ENCODE peak calls at places on chromosomes 6 and 20, in four cellular contexts. One of them, this sample, is unnamed.
A peak's percentile ranks its signal among the peaks of the same experiment; 100 is the strongest.

GRCh38 chr20:20664795-20665194 is 47.6 kb downstream of the RALGAPA2 start:
- DNase-seq in neural progenitor cell: peak; percentile 53
- DNase-seq in brain microvascular endothelial cell: peak; percentile 14
- DNase-seq in fibroblast of lung: peak; percentile 31
- DNase-seq in this sample: no peak

GRCh38 chr6:141033101-141033500 is 1099.6 kb upstream of the GJE1 start:
- DNase-seq in neural progenitor cell: no peak
- DNase-seq in fibroblast of lung: peak; percentile 18
- DNase-seq in brain microvascular endothelial cell: no peak
- DNase-seq in this sample: no peak

GRCh38 chr6:88119769-88120168 is 46.4 kb downstream of the CNR1 start:
- DNase-seq in brain microvascular endothelial cell: no peak
- DNase-seq in neural progenitor cell: peak; percentile 80
- DNase-seq in fibroblast of lung: no peak
- DNase-seq in this sample: no peak

GRCh38 chr20:56944546-56944945 is 315.4 kb downstream of the TFAP2C start:
- DNase-seq in fibroblast of lung: no peak
- DNase-seq in neural progenitor cell: no peak
- DNase-seq in brain microvascular endothelial cell: no peak
- DNase-seq in this sample: no peak

GRCh38 chr6:150528648-150529285 is 70.9 kb upstream of the PLEKHG1 start:
- DNase-seq in brain microvascular endothelial cell: peak; percentile 56
- DNase-seq in fibroblast of lung: peak; percentile 4
- DNase-seq in neural progenitor cell: peak; percentile 77
- DNase-seq in this sample: no peak

GRCh38 chr6:129672345-129672691 is 37.7 kb downstream of the ARHGAP18 start:
- DNase-seq in fibroblast of lung: no peak
- DNase-seq in brain microvascular endothelial cell: no peak
- DNase-seq in neural progenitor cell: no peak
- DNase-seq in this sample: peak; percentile 52

GRCh38 chr6:155913816-155914215 is 458.2 kb upstream of the NOX3 start:
- DNase-seq in brain microvascular endothelial cell: no peak
- DNase-seq in fibroblast of lung: no peak
- DNase-seq in neural progenitor cell: no peak
- DNase-seq in this sample: no peak

GRCh38 chr6:11714798-11715285 is 63.8 kb downstream of the ADTRP start:
- DNase-seq in brain microvascular endothelial cell: no peak
- DNase-seq in fibroblast of lung: no peak
- DNase-seq in neural progenitor cell: no peak
- DNase-seq in this sample: no peak

GRCh38 chr20:59073582-59073981 is 31.0 kb upstream of the PRELID3B start:
- DNase-seq in fibroblast of lung: no peak
- DNase-seq in brain microvascular endothelial cell: no peak
- DNase-seq in neural progenitor cell: no peak
- DNase-seq in this sample: peak; percentile 35

GRCh38 chr6:161918154-161918553 is 644.3 kb upstream of the AGPAT4 start:
- DNase-seq in fibroblast of lung: peak; percentile 74
- DNase-seq in brain microvascular endothelial cell: no peak
- DNase-seq in neural progenitor cell: no peak
- DNase-seq in this sample: no peak

GRCh38 chr6:13315896-13316295 is 12.4 kb downstream of the TBC1D7 start:
- DNase-seq in fibroblast of lung: no peak
- DNase-seq in neural progenitor cell: no peak
- DNase-seq in brain microvascular endothelial cell: no peak
- DNase-seq in this sample: no peak

GRCh38 chr20:4545526-4545925 is 176.2 kb upstream of the PRND start:
- DNase-seq in brain microvascular endothelial cell: peak; percentile 57
- DNase-seq in neural progenitor cell: no peak
- DNase-seq in fibroblast of lung: peak; percentile 58
- DNase-seq in this sample: no peak

GRCh38 chr6:152068622-152069261 is 261.3 kb downstream of the ESR1 start:
- DNase-seq in fibroblast of lung: no peak
- DNase-seq in brain microvascular endothelial cell: no peak
- DNase-seq in neural progenitor cell: no peak
- DNase-seq in this sample: no peak

GRCh38 chr20:10217517-10218410 is 866 bp upstream of the SNAP25 start:
- DNase-seq in neural progenitor cell: peak; percentile 90
- DNase-seq in brain microvascular endothelial cell: peak; percentile 84
- DNase-seq in fibroblast of lung: peak; percentile 99
- DNase-seq in this sample: peak; percentile 89

GRCh38 chr20:62900692-62901584 is 25.4 kb downstream of the DIDO1 start:
- DNase-seq in neural progenitor cell: peak; percentile 42
- DNase-seq in fibroblast of lung: no peak
- DNase-seq in brain microvascular endothelial cell: no peak
- DNase-seq in this sample: peak; percentile 65

GRCh38 chr20:44990957-44991356 is 24.6 kb downstream of the STK4 start:
- DNase-seq in neural progenitor cell: no peak
- DNase-seq in brain microvascular endothelial cell: no peak
- DNase-seq in fibroblast of lung: peak; percentile 6
- DNase-seq in this sample: no peak
- H3K36me3 ChIP-seq in neural progenitor cell: peaks cover 4% of the 10 kb centered on the region
- H3K36me3 ChIP-seq in brain microvascular endothelial cell: peaks cover 8% of the 10 kb centered on the region
- H3K36me3 ChIP-seq in fibroblast of lung: peaks cover 2% of the 10 kb centered on the region
- H3K36me3 ChIP-seq in this sample: peaks cover 22% of the 10 kb centered on the region

GRCh38 chr6:53752440-53752839 is 42.4 kb upstream of the LRRC1 start:
- DNase-seq in neural progenitor cell: no peak
- DNase-seq in brain microvascular endothelial cell: no peak
- DNase-seq in fibroblast of lung: no peak
- DNase-seq in this sample: no peak
- H3K27ac ChIP-seq in neural progenitor cell: no peak overlapping the region
- H3K27ac ChIP-seq in brain microvascular endothelial cell: no peak overlapping the region
- H3K27ac ChIP-seq in fibroblast of lung: no peak overlapping the region
- H3K27ac ChIP-seq in this sample: no peak overlapping the region

DNA sequence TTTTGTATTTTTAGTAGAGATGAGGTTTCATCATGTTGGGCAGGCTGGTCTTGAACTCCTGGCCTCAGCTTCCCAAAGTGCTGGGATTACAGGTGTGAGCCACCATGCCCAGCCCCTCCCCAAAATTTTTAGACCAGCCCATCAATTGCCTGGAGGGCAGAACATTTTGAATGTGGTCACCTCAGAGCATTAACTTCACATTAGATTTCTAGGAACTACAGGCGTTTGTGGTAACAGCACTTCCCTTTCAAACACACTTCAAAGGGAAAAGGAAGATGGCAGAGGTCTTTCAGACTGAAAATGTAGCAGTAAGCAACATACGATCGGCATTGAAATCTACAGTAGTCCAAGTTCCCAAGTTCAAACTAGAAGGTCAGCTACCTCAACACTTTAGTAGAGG is 12.3 kb upstream of the SLA2 start:
- DNase-seq in brain microvascular endothelial cell: no peak
- DNase-seq in neural progenitor cell: no peak
- DNase-seq in fibroblast of lung: no peak
- DNase-seq in this sample: no peak
- H3K36me3 ChIP-seq in brain microvascular endothelial cell: peaks cover 5% of the 10 kb centered on the region
- H3K36me3 ChIP-seq in neural progenitor cell: no peaks in the 10 kb centered on the region
- H3K36me3 ChIP-seq in fibroblast of lung: no peaks in the 10 kb centered on the region
- H3K36me3 ChIP-seq in this sample: peaks cover 22% of the 10 kb centered on the region

DNA sequence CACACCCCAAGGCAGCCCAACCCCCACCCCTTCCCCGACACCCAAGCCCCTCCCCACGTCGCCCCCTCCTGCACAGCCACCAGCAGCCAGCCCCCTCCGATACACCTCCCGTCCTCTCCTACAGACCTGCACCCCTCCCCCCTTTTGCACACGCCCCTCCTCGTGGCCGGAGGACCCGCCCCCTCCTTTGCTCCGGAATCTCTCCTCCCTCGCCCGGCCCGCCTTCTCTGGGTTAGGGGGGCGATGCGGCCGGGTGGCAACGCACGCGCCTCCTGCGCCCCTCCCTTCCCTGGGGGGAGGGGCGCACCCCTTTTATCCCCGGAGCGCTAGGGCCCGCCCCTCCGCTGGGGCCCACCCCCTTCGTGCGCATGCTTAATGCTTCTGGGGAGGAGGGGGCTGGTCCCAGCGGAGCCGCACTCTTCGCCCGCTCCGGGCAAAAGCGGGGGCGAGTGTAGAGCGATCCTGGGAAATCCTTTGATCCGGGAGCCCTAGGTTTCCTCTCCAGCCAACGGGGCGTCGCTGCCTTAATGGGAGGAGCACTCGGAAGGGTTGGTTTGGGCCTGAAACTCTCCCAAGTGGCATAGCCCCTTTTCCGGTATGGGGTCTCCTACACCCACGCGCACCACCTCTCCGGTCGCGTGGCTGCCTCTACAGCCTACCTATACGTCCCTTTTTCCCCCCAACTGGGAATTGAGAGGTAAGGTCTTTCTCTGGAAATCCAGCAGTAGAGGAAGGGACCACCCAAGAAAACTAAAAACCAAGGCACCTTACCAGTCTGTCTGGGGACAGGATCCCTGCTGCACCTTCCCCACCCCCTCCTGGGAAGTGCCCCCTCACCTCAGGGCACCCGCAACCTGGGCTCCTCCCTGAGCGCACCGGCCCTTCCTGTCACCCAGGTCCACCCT is 1.9 kb downstream of the SOX12 start:
- DNase-seq in brain microvascular endothelial cell: peak; percentile 74
- DNase-seq in fibroblast of lung: peak; percentile 93
- DNase-seq in neural progenitor cell: peak; percentile 98
- DNase-seq in this sample: peak; percentile 98
- H3K27ac ChIP-seq in brain microvascular endothelial cell: peak overlapping the region; percentile 7
- H3K27ac ChIP-seq in fibroblast of lung: peak overlapping the region; percentile 66
- H3K27ac ChIP-seq in neural progenitor cell: no peak overlapping the region
- H3K27ac ChIP-seq in this sample: peak overlapping the region; percentile 68

DNA sequence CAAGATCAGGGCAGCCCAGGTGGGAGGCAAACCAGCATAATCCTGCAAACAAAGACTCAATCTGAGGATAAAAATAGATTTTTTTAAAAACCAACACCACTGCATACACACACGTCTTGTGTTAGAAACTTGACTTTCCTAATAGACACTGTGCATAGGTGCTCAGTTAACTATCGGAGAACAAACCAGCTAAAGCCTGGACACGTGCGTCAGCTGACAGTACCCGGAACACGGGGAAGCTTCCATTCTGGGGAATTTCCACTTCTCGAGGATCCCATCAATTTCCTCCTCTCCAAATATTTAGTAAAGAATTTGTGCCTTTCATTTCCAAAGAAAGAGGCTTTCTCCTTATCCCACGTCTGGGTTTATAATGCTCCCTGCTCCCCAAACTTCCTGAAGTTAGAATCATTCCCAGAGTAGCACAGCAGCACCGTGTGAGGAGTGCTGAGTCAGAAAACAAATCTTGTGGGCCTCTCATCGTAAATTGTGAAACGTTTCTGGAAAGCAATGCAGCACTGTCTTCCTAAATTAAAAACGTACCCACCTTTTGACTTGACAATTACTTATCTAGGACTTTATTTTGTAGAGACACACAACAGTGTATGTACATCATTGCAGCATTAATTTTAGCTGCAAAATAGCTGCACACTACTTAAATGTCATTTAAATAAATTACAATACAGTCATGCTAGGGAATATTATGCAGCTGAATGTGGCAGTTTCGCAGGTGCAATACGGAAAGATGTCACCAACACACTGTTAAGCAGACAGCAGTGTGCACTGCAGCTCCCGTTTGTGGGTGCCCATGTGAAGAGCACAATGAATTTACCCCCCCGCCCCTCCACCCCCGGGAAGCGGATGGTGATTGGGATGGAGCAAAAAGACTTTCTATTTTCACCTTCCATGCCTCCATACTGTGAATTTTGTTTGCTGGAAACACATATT is 31.0 kb downstream of the RRBP1 start:
- DNase-seq in brain microvascular endothelial cell: no peak
- DNase-seq in neural progenitor cell: no peak
- DNase-seq in fibroblast of lung: peak; percentile 57
- DNase-seq in this sample: peak; percentile 94
- H3K36me3 ChIP-seq in brain microvascular endothelial cell: peaks cover 50% of the 10 kb centered on the region
- H3K36me3 ChIP-seq in neural progenitor cell: no peaks in the 10 kb centered on the region
- H3K36me3 ChIP-seq in fibroblast of lung: peaks cover 11% of the 10 kb centered on the region
- H3K36me3 ChIP-seq in this sample: peaks cover 62% of the 10 kb centered on the region

DNA sequence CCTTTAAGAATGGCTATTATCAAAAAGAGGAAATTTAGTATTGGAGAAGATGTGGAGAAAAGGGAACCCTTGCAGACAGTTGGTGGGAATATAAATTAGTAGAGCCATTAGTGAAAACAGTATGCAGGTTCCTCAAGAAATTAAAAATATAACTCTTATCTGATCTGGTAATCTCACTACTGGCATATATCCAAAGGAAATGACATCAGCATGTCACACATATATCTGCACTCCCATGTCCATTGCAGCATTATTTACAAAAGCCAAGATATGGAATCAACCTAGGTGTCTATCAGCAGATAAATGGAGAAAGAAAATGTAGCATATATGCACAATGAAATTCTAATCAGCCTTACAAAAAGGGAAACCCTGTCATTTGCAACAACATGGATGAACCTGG is 2.6 kb downstream of the SIRPG start:
- DNase-seq in brain microvascular endothelial cell: no peak
- DNase-seq in fibroblast of lung: no peak
- DNase-seq in neural progenitor cell: no peak
- DNase-seq in this sample: no peak
- H3K27ac ChIP-seq in brain microvascular endothelial cell: no peak overlapping the region
- H3K27ac ChIP-seq in fibroblast of lung: no peak overlapping the region
- H3K27ac ChIP-seq in neural progenitor cell: no peak overlapping the region
- H3K27ac ChIP-seq in this sample: no peak overlapping the region

DNA sequence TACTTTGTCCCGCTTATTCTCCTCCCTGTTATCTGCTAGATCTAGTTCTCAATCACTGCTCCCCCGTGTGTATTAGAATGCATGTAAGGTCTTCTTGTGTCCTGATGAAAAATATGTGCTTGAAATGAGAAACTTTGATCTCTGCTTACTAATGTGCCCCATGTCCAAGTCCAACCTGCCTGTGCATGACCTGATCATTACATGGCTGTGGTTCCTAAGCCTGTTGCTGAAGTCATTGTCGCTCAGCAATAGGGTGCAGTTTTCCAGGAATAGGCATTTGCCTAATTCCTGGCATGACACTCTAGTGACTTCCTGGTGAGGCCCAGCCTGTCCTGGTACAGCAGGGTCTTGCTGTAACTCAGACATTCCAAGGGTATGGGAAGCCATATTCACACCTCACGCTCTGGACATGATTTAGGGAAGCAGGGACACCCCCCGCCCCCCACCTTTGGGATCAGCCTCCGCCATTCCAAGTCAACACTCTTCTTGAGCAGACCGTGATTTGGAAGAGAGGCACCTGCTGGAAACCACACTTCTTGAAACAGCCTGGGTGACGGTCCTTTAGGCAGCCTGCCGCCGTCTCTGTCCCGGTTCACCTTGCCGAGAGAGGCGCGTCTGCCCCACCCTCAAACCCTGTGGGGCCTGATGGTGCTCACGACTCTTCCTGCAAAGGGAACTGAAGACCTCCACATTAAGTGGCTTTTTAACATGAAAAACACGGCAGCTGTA is 73.4 kb downstream of the PTPN1 start:
- DNase-seq in fibroblast of lung: no peak
- DNase-seq in brain microvascular endothelial cell: no peak
- DNase-seq in neural progenitor cell: no peak
- DNase-seq in this sample: peak; percentile 56
- H3K36me3 ChIP-seq in fibroblast of lung: peaks cover 24% of the 10 kb centered on the region
- H3K36me3 ChIP-seq in brain microvascular endothelial cell: peaks cover 87% of the 10 kb centered on the region
- H3K36me3 ChIP-seq in neural progenitor cell: no peaks in the 10 kb centered on the region
- H3K36me3 ChIP-seq in this sample: peaks cover 76% of the 10 kb centered on the region